ENCODE peak calls at places on chromosomes 5 and 9, in seven cellular contexts. N, J, M, P, W, O and R are unnamed samples.

GRCh38 chr5:143229896-143230675 is 173.4 kb downstream of the NR3C1 start:
- DNase-seq in N (peak; percentile 37), J (no peak), M (no peak), P (no peak), W (no peak), O (no peak), R (peak; percentile 32)

GRCh38 chr5:97998946-97999345 is 774.5 kb upstream of the RGMB start:
- DNase-seq in N (no peak), J (no peak), M (no peak), P (no peak), W (no peak), O (no peak), R (no peak)

GRCh38 chr5:119743927-119744326 is 114.6 kb downstream of the FAM170A start:
- DNase-seq in N (peak; percentile 33), J (no peak), M (peak; percentile 6), P (no peak), W (no peak), O (no peak), R (no peak)

GRCh38 chr5:20538341-20538740 is 550.3 kb upstream of the CDH18 start:
- DNase-seq in N (no peak), J (no peak), M (no peak), P (no peak), W (no peak), O (no peak), R (no peak)

GRCh38 chr9:37972346-37972745 is 68.4 kb upstream of the SLC25A51 start:
- DNase-seq in N (no peak), J (no peak), M (no peak), P (no peak), W (no peak), O (no peak), R (no peak)

GRCh38 chr9:116381350-116381749 is 227.8 kb downstream of the PAPPA start:
- DNase-seq in N (no peak), J (no peak), M (no peak), P (no peak), W (no peak), O (no peak), R (no peak)

GRCh38 chr5:132779961-132780360 is 2.9 kb upstream of the SEPTIN8 start:
- DNase-seq in N (no peak), J (no peak), M (no peak), P (no peak), W (no peak), O (no peak), R (no peak)

GRCh38 chr9:14752271-14752670 is 29.7 kb upstream of the CER1 start:
- DNase-seq in N (no peak), J (no peak), M (no peak), P (no peak), W (no peak), O (no peak), R (no peak)

GRCh38 chr5:167998148-167998767 is 293.2 kb upstream of the WWC1 start:
- DNase-seq in N (no peak), J (no peak), M (no peak), P (no peak), W (no peak), O (no peak), R (no peak)

DNA sequence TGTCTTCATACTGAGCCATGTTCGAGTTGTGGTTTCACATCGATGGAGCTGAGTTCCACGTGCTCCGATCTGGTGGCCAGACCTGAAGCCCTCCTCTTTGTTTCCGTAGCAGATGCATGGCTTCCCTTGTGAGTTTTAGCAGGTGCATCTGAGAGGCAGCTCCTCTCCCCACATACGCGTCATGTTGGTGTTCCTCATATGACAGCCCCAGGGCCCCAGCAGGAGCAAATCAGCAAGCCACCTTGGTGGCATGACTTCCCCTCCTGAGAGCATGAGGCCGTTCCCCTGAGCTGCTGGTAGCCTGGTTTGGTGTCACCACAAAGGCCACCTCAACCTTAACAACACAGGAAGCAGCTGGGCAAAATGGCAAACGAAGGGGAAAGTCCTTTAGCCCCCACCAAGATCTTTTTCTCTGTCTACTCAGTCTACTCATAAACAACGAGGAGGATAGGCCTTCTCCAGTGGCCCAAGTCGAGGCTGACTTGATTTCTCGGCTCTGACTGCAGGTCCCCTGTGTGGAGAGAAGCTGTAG is 5.9 kb downstream of the CYFIP2 start:
- DNase-seq in N (no peak), J (no peak), M (no peak), P (no peak), W (peak; percentile 54), O (no peak), R (no peak)
- TF ChIP-seq EP300 in N (no peak), J (no peak), M (no peak), P (no peak), W (no peak), O (no peak), R (no peak)

DNA sequence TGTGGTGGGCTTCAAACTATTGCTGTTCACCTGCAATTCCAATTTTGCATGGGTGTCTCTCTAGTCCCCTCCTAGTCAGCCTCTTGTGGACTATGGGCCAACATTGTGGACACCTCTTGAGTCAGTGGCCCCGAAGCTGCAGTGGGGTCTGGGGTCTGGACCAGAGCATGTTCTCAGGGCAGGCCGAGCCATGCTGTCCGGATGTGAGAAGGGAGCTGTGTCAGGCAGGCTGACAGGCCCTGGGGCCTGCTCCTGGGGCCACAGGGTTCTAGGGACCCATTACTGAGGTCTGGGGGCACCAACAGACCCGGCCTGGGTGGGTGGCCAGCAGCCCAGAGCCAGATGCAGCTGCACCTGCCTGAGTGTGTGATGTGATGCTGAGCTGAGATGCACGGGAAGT is 16.5 kb upstream of the IRX4 start:
- DNase-seq in N (no peak), J (no peak), M (no peak), P (no peak), W (no peak), O (no peak), R (no peak)
- TF ChIP-seq POLR2A in N (no peak), J (no peak), M (no peak), P (no peak), W (no peak), O (no peak), R (no peak)

GRCh38 chr9:82805027-82805426 is 257.9 kb downstream of the RASEF start:
- DNase-seq in N (no peak), J (no peak), M (no peak), P (no peak), W (no peak), O (no peak), R (no peak)
- TF ChIP-seq CTCF in N (no peak), J (no peak), M (no peak), P (no peak), W (no peak), O (no peak), R (no peak)

GRCh38 chr5:159043551-159043950 is 56.2 kb downstream of the EBF1 start:
- DNase-seq in N (no peak), J (no peak), M (no peak), P (no peak), W (no peak), O (no peak), R (no peak)
- TF ChIP-seq EP300 in N (no peak), J (no peak), M (no peak), P (no peak), W (no peak), O (no peak), R (no peak)

GRCh38 chr5:2524620-2525019 is 226.9 kb downstream of the IRX2 start:
- DNase-seq in N (no peak), J (no peak), M (no peak), P (no peak), W (no peak), O (no peak), R (no peak)
- TF ChIP-seq POLR2A in N (no peak), J (no peak), M (no peak), P (no peak), W (no peak), O (no peak), R (no peak)

DNA sequence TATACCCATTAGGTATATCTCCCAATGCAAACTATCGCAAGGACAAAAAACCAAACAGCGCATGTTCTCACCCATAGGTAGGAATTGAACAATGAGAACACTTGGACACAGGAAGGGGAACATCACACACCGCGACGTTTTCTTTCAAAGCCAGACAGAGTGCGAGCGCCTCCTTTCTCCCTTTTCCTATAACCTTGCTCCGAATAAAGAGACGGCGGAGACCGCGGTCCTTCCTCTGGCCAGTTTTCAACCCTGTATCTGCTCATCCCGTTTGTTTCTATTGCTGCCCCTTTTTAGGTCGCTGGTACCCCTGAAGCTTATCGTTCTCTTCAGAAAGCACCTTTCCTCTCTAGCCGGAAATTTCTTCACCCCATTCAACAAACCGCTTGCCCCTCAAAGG is 1.3 kb downstream of the LVRN start:
- DNase-seq in N (no peak), J (no peak), M (no peak), P (no peak), W (no peak), O (no peak), R (no peak)
- TF ChIP-seq CTCF in N (no peak), J (no peak), M (no peak), P (no peak), W (no peak), O (no peak), R (no peak)

GRCh38 chr9:129494113-129494789 is 126.7 kb downstream of the C9orf50 start:
- DNase-seq in N (no peak), J (peak; percentile 22), M (no peak), P (no peak), W (peak; percentile 76), O (no peak), R (no peak)

GRCh38 chr9:129497064-129497836 is 123.7 kb downstream of the C9orf50 start:
- DNase-seq in N (no peak), J (peak; percentile 65), M (no peak), P (no peak), W (no peak), O (peak; percentile 78), R (peak; percentile 83)

GRCh38 chr9:129495422-129496186 is 125.3 kb downstream of the C9orf50 start:
- DNase-seq in N (peak; percentile 86), J (peak; percentile 95), M (peak; percentile 95), P (peak; percentile 90), W (peak; percentile 96), O (peak; percentile 98), R (peak; percentile 97)

GRCh38 chr9:129497837-129498450 is 123.0 kb downstream of the C9orf50 start:
- DNase-seq in N (no peak), J (peak; percentile 40), M (no peak), P (no peak), W (no peak), O (no peak), R (peak; percentile 74)

DNA sequence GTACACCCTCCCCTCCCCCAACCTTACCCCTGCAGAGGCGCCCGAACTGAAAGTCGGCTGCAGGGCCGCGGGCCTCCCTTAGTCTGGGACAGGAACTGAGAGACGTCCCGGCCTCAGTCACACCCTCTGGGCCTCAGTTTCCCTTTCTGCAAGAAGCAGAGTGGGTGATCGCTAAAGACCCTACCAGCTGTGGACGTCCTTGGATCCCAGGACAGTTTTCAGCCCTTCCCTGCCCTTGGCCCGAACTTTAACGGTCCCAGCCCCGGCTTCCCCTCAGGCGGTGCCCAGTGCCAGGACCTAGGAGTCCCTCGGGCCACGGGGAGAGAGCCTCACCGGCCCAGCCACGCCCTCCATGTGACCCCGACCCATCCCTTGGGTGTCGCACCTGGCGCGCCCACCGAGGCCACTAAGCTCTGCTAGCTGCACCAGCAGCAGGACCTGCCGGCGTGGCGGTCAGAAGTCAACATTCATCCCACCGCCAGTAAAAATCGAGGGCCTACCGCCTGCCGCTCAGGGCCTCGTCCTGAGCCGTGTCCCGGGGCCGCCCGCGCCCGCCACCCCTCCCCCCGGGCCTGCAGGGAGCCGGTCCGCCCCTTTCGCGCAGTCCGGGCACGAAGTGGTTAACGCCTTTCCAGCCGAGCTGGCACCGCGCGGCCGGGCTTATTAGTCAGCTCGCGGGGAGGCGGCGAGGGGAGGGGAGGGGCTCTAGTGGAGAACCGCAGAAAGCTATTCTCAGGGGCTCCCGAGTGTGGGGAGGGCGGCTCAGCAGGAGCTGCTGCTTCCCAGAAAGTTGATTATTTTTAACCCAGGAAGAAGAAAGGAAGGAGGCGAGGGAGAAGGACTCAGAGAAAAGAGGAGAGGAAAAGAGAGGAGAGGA is 124.5 kb downstream of the C9orf50 start:
- DNase-seq in N (peak; percentile 81), J (peak; percentile 97), M (peak; percentile 86), P (peak; percentile 96), W (peak; percentile 96), O (peak; percentile 96), R (peak; percentile 99)
- TF ChIP-seq EP300 in N (no peak), J (no peak), M (peak; percentile 21), P (peak; percentile 96), W (peak; percentile 49), O (no peak), R (peak; percentile 33)